ENCODE peak calls at places on chromosomes 6 and 20, in four cellular contexts. One of them, this sample, is unnamed.

GRCh38 chr20:53220482-53221307 is 248.5 kb downstream of the TSHZ2 start:
- DNase-seq in CD8-positive, alpha-beta T cell: no peak
- DNase-seq in MM.1S: no peak
- DNase-seq in pancreas: no peak
- DNase-seq in this sample: no peak

GRCh38 chr20:38186788-38187221 is 21.7 kb upstream of the TGM2 start:
- DNase-seq in CD8-positive, alpha-beta T cell: no peak
- DNase-seq in MM.1S: no peak
- DNase-seq in pancreas: no peak
- DNase-seq in this sample: no peak

GRCh38 chr6:101403566-101403965 is 10.1 kb downstream of the GRIK2 start:
- DNase-seq in CD8-positive, alpha-beta T cell: no peak
- DNase-seq in MM.1S: no peak
- DNase-seq in pancreas: no peak
- DNase-seq in this sample: no peak

GRCh38 chr6:167577891-167578361 is 248.8 kb upstream of the AFDN start:
- DNase-seq in CD8-positive, alpha-beta T cell: no peak
- DNase-seq in MM.1S: no peak
- DNase-seq in pancreas: no peak
- DNase-seq in this sample: no peak

GRCh38 chr6:32439708-32440214 is at the start of gene HLA-DRA:
- DNase-seq in CD8-positive, alpha-beta T cell: no peak
- DNase-seq in MM.1S: peak
- DNase-seq in pancreas: no peak
- DNase-seq in this sample: peak

GRCh38 chr20:44642203-44643153 is 9.0 kb downstream of the ADA start:
- DNase-seq in CD8-positive, alpha-beta T cell: peak
- DNase-seq in MM.1S: peak
- DNase-seq in pancreas: peak
- DNase-seq in this sample: peak

GRCh38 chr6:79510707-79511106 is 26.5 kb downstream of the LCA5 start:
- DNase-seq in CD8-positive, alpha-beta T cell: no peak
- DNase-seq in MM.1S: no peak
- DNase-seq in pancreas: no peak
- DNase-seq in this sample: no peak

GRCh38 chr6:19802656-19803055 is 34.5 kb upstream of the ID4 start:
- DNase-seq in CD8-positive, alpha-beta T cell: no peak
- DNase-seq in MM.1S: peak
- DNase-seq in pancreas: no peak
- DNase-seq in this sample: no peak

GRCh38 chr6:32680055-32680454 is 13.6 kb upstream of the HLA-DQB1 start:
- DNase-seq in CD8-positive, alpha-beta T cell: no peak
- DNase-seq in MM.1S: no peak
- DNase-seq in pancreas: no peak
- DNase-seq in this sample: no peak

GRCh38 chr20:37969949-37970855 is 63.1 kb downstream of the TTI1 start:
- DNase-seq in CD8-positive, alpha-beta T cell: no peak
- DNase-seq in MM.1S: no peak
- DNase-seq in pancreas: no peak
- DNase-seq in this sample: no peak

GRCh38 chr20:23058240-23058639 is 8.8 kb upstream of the THBD start:
- DNase-seq in CD8-positive, alpha-beta T cell: no peak
- DNase-seq in MM.1S: no peak
- DNase-seq in pancreas: no peak
- DNase-seq in this sample: no peak
- TF ChIP-seq CTCF in CD8-positive, alpha-beta T cell: no peak
- TF ChIP-seq CTCF in MM.1S: no peak
- TF ChIP-seq CTCF in pancreas: no peak
- TF ChIP-seq CTCF in this sample: no peak

GRCh38 chr6:1481326-1481725 is 92.0 kb downstream of the FOXF2 start:
- DNase-seq in CD8-positive, alpha-beta T cell: no peak
- DNase-seq in MM.1S: no peak
- DNase-seq in pancreas: no peak
- DNase-seq in this sample: no peak

GRCh38 chr6:1486387-1486786 is 97.0 kb downstream of the FOXF2 start:
- DNase-seq in CD8-positive, alpha-beta T cell: no peak
- DNase-seq in MM.1S: no peak
- DNase-seq in pancreas: no peak
- DNase-seq in this sample: no peak

GRCh38 chr6:1482381-1483166 is 93.2 kb downstream of the FOXF2 start:
- DNase-seq in CD8-positive, alpha-beta T cell: no peak
- DNase-seq in MM.1S: peak
- DNase-seq in pancreas: no peak
- DNase-seq in this sample: peak

GRCh38 chr6:1487239-1487638 is 97.9 kb downstream of the FOXF2 start:
- DNase-seq in CD8-positive, alpha-beta T cell: no peak
- DNase-seq in MM.1S: no peak
- DNase-seq in pancreas: no peak
- DNase-seq in this sample: no peak

DNA sequence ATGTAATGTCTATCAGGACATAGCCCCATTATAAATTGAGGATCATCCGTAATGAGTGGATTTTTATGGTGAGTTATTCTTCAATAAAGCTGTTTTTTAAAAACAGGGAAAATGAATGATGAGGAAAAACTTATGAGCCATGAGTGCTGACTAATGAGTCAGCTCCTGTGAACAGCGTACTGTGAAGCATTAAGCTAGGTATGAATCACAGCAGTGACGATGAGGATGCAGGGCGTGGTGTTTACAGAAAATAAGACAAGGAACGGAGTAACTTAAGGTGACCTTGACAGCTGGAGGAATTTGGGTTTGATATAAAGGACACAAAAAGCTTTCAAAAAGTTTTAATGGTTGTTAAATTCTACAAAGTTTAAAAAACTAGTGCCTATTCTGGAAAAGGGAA is 96.3 kb downstream of the FOXF2 start:
- DNase-seq in CD8-positive, alpha-beta T cell: no peak
- DNase-seq in MM.1S: no peak
- DNase-seq in pancreas: no peak
- DNase-seq in this sample: no peak
- H3K4me3 ChIP-seq in CD8-positive, alpha-beta T cell: no peak
- H3K4me3 ChIP-seq in MM.1S: no peak
- H3K4me3 ChIP-seq in pancreas: no peak
- H3K4me3 ChIP-seq in this sample: no peak

DNA sequence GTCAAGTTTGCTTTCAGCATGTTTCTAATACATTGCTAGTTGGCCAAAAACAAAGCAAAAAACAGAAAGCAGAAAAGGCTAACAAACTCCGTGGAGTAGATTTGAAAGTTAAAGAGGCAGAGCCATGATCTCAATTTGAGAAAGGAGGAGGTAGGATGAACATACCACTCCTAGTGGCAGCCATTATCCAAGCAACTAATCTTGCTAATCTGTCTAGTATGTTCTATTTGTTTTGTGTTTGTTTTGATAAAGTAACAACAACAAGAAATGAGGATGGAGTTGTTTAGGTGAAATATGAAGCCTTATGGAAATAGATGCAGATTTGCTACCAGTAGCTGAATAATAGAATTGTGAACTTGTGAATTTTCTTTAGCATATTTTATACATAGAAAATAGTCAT is 295.5 kb upstream of the PRDM1 start:
- DNase-seq in CD8-positive, alpha-beta T cell: no peak
- DNase-seq in MM.1S: no peak
- DNase-seq in pancreas: no peak
- DNase-seq in this sample: no peak
- TF ChIP-seq CTCF in CD8-positive, alpha-beta T cell: no peak
- TF ChIP-seq CTCF in MM.1S: peak
- TF ChIP-seq CTCF in pancreas: no peak
- TF ChIP-seq CTCF in this sample: no peak

DNA sequence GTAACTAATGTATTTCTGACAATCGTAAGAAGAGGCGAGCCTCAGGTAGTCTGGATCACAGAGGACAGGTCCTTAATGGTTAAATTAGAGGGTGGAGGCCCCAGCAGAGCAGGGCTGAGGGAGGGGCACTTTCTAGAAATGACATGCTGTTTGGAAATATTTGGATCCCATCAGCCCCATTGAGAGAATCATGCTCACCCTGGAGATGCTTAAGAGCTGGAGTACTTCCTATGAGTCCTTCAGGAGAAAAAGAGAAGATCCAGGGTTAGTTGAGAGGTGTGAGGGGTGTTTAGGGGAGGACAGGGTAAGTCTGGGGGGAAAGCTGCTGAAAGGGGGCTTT is 123.0 kb downstream of the TCP11 start:
- DNase-seq in CD8-positive, alpha-beta T cell: no peak
- DNase-seq in MM.1S: no peak
- DNase-seq in pancreas: no peak
- DNase-seq in this sample: no peak
- H3K4me3 ChIP-seq in CD8-positive, alpha-beta T cell: no peak
- H3K4me3 ChIP-seq in MM.1S: no peak
- H3K4me3 ChIP-seq in pancreas: peak
- H3K4me3 ChIP-seq in this sample: no peak

GRCh38 chr6:149823013-149823412 is 41.1 kb downstream of the LRP11 start:
- DNase-seq in CD8-positive, alpha-beta T cell: no peak
- DNase-seq in MM.1S: no peak
- DNase-seq in pancreas: no peak
- DNase-seq in this sample: no peak
- TF ChIP-seq CTCF in CD8-positive, alpha-beta T cell: no peak
- TF ChIP-seq CTCF in MM.1S: no peak
- TF ChIP-seq CTCF in pancreas: no peak
- TF ChIP-seq CTCF in this sample: peak

DNA sequence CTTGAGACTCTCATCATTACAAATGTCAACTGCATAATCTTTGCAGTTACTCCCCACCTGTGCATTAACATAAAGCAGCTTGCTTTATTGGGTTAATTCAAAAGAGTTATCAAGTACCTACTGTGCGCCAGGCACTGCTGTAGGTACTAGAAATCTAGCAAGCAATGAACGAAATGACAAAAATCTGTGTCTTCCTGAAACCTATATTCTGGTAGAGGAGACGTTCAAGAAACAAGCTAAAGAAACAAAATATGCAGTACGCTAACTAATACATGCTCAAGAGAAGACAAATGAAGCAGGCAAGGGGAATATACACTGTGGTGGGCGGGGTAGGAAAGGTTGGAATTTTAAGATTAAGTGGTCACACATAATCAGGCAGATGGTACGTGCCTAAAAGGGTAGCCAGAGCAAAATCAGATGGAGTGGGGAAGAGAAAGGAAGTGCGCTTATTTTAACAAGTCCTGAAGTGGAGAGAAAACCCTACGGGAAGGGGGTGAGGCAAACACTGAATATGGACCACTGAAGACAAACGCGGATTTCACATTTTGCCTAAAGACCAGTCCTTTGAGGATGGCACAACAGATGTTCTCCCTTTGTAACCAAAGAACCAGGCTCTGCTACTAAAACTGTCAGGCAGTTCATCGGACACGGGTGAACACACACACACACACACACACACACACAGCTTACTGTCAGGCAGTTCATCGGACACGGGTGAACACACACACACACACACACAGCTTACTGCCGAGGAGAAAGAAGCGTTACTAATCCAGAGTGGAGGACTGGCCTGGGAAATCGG is 1.2 kb downstream of the ELOVL2 start:
- DNase-seq in CD8-positive, alpha-beta T cell: no peak
- DNase-seq in MM.1S: no peak
- DNase-seq in pancreas: no peak
- DNase-seq in this sample: no peak
- H3K4me3 ChIP-seq in CD8-positive, alpha-beta T cell: no peak
- H3K4me3 ChIP-seq in MM.1S: no peak
- H3K4me3 ChIP-seq in pancreas: peak
- H3K4me3 ChIP-seq in this sample: no peak

DNA sequence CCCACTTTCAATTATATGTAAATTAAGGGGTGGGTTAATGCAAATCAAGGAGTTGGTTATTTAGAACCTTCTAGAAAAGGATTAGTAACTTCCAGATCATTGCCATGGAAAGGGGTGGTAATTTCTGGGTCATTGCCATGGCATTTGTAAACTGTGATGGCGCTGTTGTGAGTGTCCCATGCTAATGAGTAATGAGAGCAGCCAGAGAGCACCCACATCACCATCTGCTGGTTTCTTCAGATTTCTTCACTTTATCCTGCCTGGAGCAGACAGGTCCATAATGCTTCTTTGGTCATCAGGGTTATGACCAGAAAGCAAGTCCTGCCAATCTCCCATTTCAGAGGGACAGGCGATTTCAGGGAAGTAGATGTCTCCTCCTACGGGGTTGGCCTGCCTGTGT is 311.3 kb upstream of the CNR1 start:
- DNase-seq in CD8-positive, alpha-beta T cell: no peak
- DNase-seq in MM.1S: no peak
- DNase-seq in pancreas: no peak
- DNase-seq in this sample: no peak
- TF ChIP-seq CTCF in CD8-positive, alpha-beta T cell: no peak
- TF ChIP-seq CTCF in MM.1S: no peak
- TF ChIP-seq CTCF in pancreas: no peak
- TF ChIP-seq CTCF in this sample: no peak

DNA sequence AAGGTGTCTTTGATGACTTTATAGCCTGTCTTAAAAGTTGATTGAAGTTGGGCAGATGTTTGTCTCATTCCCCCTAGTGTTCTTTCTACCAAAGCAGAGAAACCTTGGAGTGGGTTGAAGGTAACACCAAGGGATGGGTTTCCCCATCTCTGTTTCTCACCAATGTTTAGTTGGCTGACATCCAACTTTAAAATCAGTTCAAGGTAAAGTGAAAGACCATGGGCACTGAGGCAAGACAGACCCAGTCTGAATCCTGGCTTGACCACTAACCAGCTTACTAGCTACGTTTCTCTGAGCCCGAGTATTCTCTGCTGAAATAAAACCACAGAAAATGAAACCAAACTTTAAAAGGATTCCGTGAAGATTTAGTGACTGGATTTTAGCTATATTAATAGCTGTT is 258.9 kb downstream of the KIF16B start:
- DNase-seq in CD8-positive, alpha-beta T cell: no peak
- DNase-seq in MM.1S: no peak
- DNase-seq in pancreas: no peak
- DNase-seq in this sample: no peak
- H3K4me3 ChIP-seq in CD8-positive, alpha-beta T cell: no peak
- H3K4me3 ChIP-seq in MM.1S: no peak
- H3K4me3 ChIP-seq in pancreas: no peak
- H3K4me3 ChIP-seq in this sample: no peak